ENCODE peak calls at places on chromosomes 12 and 14, in four cellular contexts. One of them, this sample, is unnamed.

GRCh38 chr12:56922032-56922431 is 12.2 kb downstream of the SDR9C7 start:
- DNase-seq in Caki2: no peak
- DNase-seq in transverse colon: no peak
- DNase-seq in ACHN: no peak
- DNase-seq in this sample: no peak

GRCh38 chr12:54622463-54623183 is 12.1 kb downstream of the LACRT start:
- DNase-seq in Caki2: no peak
- DNase-seq in transverse colon: no peak
- DNase-seq in ACHN: peak; percentile 19
- DNase-seq in this sample: no peak

GRCh38 chr12:29026419-29026818 is 122.7 kb upstream of the FAR2 start:
- DNase-seq in Caki2: no peak
- DNase-seq in transverse colon: no peak
- DNase-seq in ACHN: no peak
- DNase-seq in this sample: no peak

GRCh38 chr12:104890463-104891096 is 67.5 kb downstream of the SLC41A2 start:
- DNase-seq in Caki2: no peak
- DNase-seq in transverse colon: no peak
- DNase-seq in ACHN: no peak
- DNase-seq in this sample: no peak

GRCh38 chr12:25497021-25497420 is 56.1 kb downstream of the LMNTD1 start:
- DNase-seq in Caki2: no peak
- DNase-seq in transverse colon: no peak
- DNase-seq in ACHN: no peak
- DNase-seq in this sample: no peak

GRCh38 chr14:23366163-23366921 is 1.4 kb upstream of the EFS start:
- DNase-seq in Caki2: no peak
- DNase-seq in transverse colon: peak; percentile 42
- DNase-seq in ACHN: no peak
- DNase-seq in this sample: peak; percentile 42

GRCh38 chr12:69873429-69873828 is 48.4 kb downstream of the MYRFL start:
- DNase-seq in Caki2: no peak
- DNase-seq in transverse colon: no peak
- DNase-seq in ACHN: no peak
- DNase-seq in this sample: no peak

GRCh38 chr12:88450130-88450529 is 130.1 kb downstream of the KITLG start:
- DNase-seq in Caki2: no peak
- DNase-seq in transverse colon: no peak
- DNase-seq in ACHN: no peak
- DNase-seq in this sample: no peak

GRCh38 chr12:110936367-110937103 is 16.2 kb upstream of the MYL2 start:
- DNase-seq in Caki2: no peak
- DNase-seq in transverse colon: no peak
- DNase-seq in ACHN: no peak
- DNase-seq in this sample: no peak

GRCh38 chr12:77943466-77943865 is 112.8 kb downstream of the NAV3 start:
- DNase-seq in Caki2: peak; percentile 36
- DNase-seq in transverse colon: no peak
- DNase-seq in ACHN: peak; percentile 71
- DNase-seq in this sample: no peak

GRCh38 chr12:96427269-96427729 is 27.1 kb upstream of the CDK17 start:
- DNase-seq in Caki2: peak; percentile 83
- DNase-seq in transverse colon: peak; percentile 35
- DNase-seq in ACHN: peak; percentile 99
- DNase-seq in this sample: peak; percentile 29

GRCh38 chr12:93080994-93081809 is 152.1 kb upstream of the EEA1 start:
- DNase-seq in Caki2: no peak
- DNase-seq in transverse colon: no peak
- DNase-seq in ACHN: no peak
- DNase-seq in this sample: peak; percentile 47

GRCh38 chr12:116916122-116916521 is 5.4 kb downstream of the FBXW8 start:
- DNase-seq in Caki2: peak; percentile 38
- DNase-seq in transverse colon: no peak
- DNase-seq in ACHN: peak; percentile 41
- DNase-seq in this sample: no peak

GRCh38 chr12:28040251-28040650 is 67.7 kb upstream of the PTHLH start:
- DNase-seq in Caki2: no peak
- DNase-seq in transverse colon: no peak
- DNase-seq in ACHN: no peak
- DNase-seq in this sample: no peak

GRCh38 chr12:107328442-107329133 is 235.2 kb upstream of the CRY1 start:
- DNase-seq in Caki2: peak; percentile 84
- DNase-seq in transverse colon: no peak
- DNase-seq in ACHN: peak; percentile 75
- DNase-seq in this sample: no peak

This sample was measured in mucosa of gallbladder.